ENCODE peak calls at places on chromosomes 6 and 20, in seven cellular contexts. I is H9, H is H1, R is IMR-90, C is mesendoderm, G is neuronal stem cell, O is trophoblast cell. L is an unnamed sample.

GRCh38 chr6:123434186-123434585 is 202.6 kb downstream of the TRDN start:
- DNase-seq in O (no peak), C (no peak), R (no peak), H (no peak), G (no peak), I (no peak), L (no peak)

GRCh38 chr20:43514062-43514971 is 6.8 kb downstream of the L3MBTL1 start:
- DNase-seq in G (peak), H (peak), R (peak), O (peak), I (peak), C (peak), L (peak)

GRCh38 chr6:143457563-143458359 is 7.2 kb downstream of the PEX3 start:
- DNase-seq in R (peak), H (no peak), O (peak), I (no peak), G (no peak), C (peak), L (peak)

GRCh38 chr6:167710521-167710920 is 116.2 kb upstream of the AFDN start:
- DNase-seq in H (no peak), G (no peak), C (no peak), O (no peak), I (no peak), R (no peak), L (no peak)

GRCh38 chr6:18179770-18180393 is 24.7 kb downstream of the KDM1B start:
- DNase-seq in I (no peak), H (no peak), G (no peak), O (no peak), R (no peak), C (no peak), L (no peak)

GRCh38 chr6:106849676-106850332 is 124.7 kb downstream of the CD24 start:
- DNase-seq in H (no peak), O (no peak), R (no peak), G (no peak), C (peak), I (no peak), L (no peak)

GRCh38 chr6:149114167-149114566 is 203.3 kb upstream of the TAB2 start:
- DNase-seq in I (no peak), G (no peak), O (no peak), R (no peak), C (no peak), H (no peak), L (no peak)

GRCh38 chr20:38706482-38706881 is 17.8 kb upstream of the SLC32A1 start:
- DNase-seq in G (no peak), O (no peak), I (peak), H (no peak), C (peak), R (no peak), L (no peak)

GRCh38 chr6:106275692-106276091 is 49.9 kb downstream of the ATG5 start:
- DNase-seq in C (no peak), I (no peak), H (no peak), R (peak), O (no peak), G (no peak), L (peak)

GRCh38 chr6:5580736-5581568 is 319.6 kb downstream of the FARS2 start:
- DNase-seq in O (no peak), C (no peak), I (no peak), R (no peak), H (no peak), G (no peak), L (no peak)

GRCh38 chr6:11701568-11701967 is 77.0 kb downstream of the ADTRP start:
- DNase-seq in I (no peak), G (no peak), O (no peak), H (no peak), C (no peak), R (no peak), L (no peak)
- H2AK5ac ChIP-seq in I (no peak), G (no peak), O (no peak), H (no peak), C (no peak), R (peak), L (no peak)

GRCh38 chr6:52415917-52416628 is 4.1 kb upstream of the EFHC1 start:
- DNase-seq in G (no peak), R (peak), C (no peak), I (no peak), O (peak), H (no peak), L (peak)

GRCh38 chr6:52416629-52417151 is 3.5 kb upstream of the EFHC1 start:
- DNase-seq in H (no peak), O (no peak), G (peak), R (peak), I (no peak), C (peak), L (peak)

GRCh38 chr6:52419809-52420667 is at the start of gene EFHC1:
- DNase-seq in I (peak), H (peak), G (peak), O (peak), C (peak), R (peak), L (peak)

GRCh38 chr6:52418606-52419005 is 1.5 kb upstream of the EFHC1 start:
- DNase-seq in O (no peak), G (no peak), H (no peak), C (no peak), I (no peak), R (no peak), L (no peak)

GRCh38 chr6:52417675-52418111 is 2.4 kb upstream of the EFHC1 start:
- DNase-seq in C (peak), H (no peak), O (peak), G (no peak), R (peak), I (no peak), L (peak)
- H2AK5ac ChIP-seq in C (no peak), H (no peak), O (no peak), G (no peak), R (peak), I (no peak), L (peak)

GRCh38 chr20:49627329-49627761 is 59.4 kb upstream of the PTGIS start:
- DNase-seq in G (no peak), R (no peak), C (no peak), I (no peak), H (no peak), O (peak), L (no peak)
- H2AK5ac ChIP-seq in G (no peak), R (no peak), C (no peak), I (no peak), H (no peak), O (no peak), L (no peak)

DNA sequence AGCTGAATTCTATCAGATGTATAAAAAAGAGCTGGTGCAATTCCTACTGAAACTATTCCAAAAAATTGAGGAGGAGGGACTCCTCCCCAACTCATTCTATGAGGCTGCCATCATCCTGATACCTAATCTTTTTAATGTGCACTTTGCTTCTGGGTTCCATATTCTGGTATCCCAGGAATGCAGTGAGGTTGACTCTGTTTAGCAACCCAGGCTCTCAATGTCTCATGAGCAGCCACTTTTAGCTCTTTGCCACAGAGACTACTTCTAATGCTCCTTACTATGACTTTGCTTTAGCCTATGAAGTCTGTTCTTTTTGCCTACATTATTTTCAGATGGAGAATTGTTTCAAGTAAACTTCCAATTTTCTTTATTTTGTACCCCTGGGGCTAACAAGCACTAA is 185.5 kb upstream of the NRSN1 start:
- DNase-seq in H (no peak), O (no peak), G (no peak), C (peak), I (no peak), R (no peak), L (no peak)
- H2AK5ac ChIP-seq in H (no peak), O (no peak), G (no peak), C (no peak), I (no peak), R (no peak), L (no peak)

DNA sequence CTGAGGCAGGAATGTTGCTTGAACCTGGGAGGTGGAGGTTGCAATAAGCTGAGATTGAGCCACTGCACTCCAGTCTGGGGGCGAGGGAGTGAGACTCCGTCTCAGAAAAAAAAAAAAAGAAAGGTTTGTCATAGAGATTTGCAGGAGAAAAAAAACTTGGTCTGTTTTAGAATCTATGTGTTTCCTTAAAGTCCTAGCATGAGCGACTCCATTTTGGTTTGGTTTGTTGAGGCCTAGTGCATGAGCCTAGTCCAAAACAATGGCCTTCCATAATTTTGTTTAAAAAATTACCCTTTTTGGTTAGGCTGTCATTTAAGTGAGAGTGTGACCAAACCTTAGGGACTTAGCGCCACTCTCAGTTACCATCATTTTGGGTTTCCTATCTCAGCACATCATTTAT is 8.2 kb upstream of the GNMT start:
- DNase-seq in C (no peak), G (no peak), O (no peak), I (no peak), R (no peak), H (no peak), L (no peak)
- H2AK5ac ChIP-seq in C (no peak), G (no peak), O (no peak), I (no peak), R (no peak), H (no peak), L (no peak)

DNA sequence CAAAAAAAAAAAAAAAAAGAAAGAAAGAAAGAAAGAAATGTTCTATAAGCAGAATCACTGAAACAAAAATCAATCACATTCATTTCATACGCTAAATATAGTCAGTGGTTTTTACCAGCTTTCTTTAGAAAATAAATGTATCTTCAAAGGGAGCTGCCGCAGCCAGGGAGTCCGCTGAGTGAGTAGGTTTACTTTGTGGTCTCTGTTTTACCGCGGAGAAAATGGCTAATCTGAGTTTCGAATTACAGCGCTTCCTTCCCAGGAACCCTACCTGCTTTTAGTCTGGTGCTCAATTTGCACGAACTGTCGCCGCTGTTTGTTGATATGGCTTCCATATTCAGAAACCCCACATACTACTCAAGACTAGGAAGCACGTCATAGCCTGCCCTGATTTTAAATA is 102.4 kb downstream of the TFAP2A start:
- DNase-seq in H (no peak), G (no peak), O (peak), C (peak), I (no peak), R (no peak), L (no peak)
- H2AK5ac ChIP-seq in H (no peak), G (no peak), O (no peak), C (no peak), I (no peak), R (no peak), L (no peak)

DNA sequence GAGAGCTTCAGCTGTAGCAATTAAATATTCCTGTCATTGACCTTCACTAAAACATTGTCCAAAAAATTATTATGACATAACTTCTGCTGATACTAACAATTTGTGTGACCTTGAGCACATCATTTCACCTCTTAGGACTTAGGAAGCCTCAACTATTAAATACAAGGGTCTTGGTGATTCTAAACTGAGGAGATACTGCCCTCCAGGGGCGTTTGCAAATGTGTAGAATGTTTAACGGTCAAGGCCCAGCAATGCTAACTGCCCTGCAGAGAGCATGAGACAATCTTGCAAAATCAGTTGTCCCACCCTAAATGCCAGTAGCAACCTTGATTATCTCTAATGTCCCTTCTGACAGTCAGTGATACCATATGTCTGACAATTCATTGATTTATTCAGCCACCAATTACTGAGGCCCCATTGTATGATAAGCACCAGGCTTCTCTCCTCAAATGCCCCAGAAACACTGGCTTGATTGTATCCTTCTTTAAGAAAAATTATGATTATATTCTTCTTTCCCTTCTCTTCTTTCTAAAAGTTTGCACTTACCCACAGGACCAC is 284.1 kb upstream of the PLN start:
- DNase-seq in R (peak), G (peak), H (no peak), O (peak), C (peak), I (peak), L (peak)
- H2AK5ac ChIP-seq in R (no peak), G (no peak), H (no peak), O (no peak), C (no peak), I (no peak), L (no peak)